ENCODE peak calls at places on chromosomes 6 and 20, in ten cellular contexts. I is T-helper 1 cell, G is NCI-H748 treated with DMSO at 0.1 percent for 48 hours, T is ecto neural progenitor cell, N is NAMALWA, J is NCI-H82, Z is omental fat pad, V is GOT3, Y is astrocyte of the hippocampus, B is posterior cingulate gyrus. S is an unnamed sample.

GRCh38 chr20:58715709-58716475 is 23.3 kb downstream of the NPEPL1 start:
- DNase-seq in J (no peak), N (no peak), Y (no peak), I (no peak), B (no peak), V (no peak), Z (no peak), G (no peak), T (peak), S (peak)

GRCh38 chr20:35601021-35601973 is 14.3 kb upstream of the SPAG4 start:
- DNase-seq in I (peak), N (no peak), G (peak), T (peak), Y (peak), V (no peak), J (peak), B (peak), Z (no peak), S (no peak)

GRCh38 chr20:12237772-12238171 is 320.1 kb downstream of the BTBD3 start:
- DNase-seq in V (no peak), T (no peak), J (no peak), B (peak), N (no peak), Y (peak), I (no peak), G (no peak), Z (no peak), S (no peak)

GRCh38 chr20:41138527-41139226 is 1.3 kb downstream of the PLCG1 start:
- DNase-seq in Z (no peak), I (no peak), V (no peak), T (peak), B (no peak), J (no peak), G (no peak), Y (peak), N (no peak), S (no peak)

GRCh38 chr6:38179300-38179699 is 359.8 kb downstream of the ZFAND3 start:
- DNase-seq in B (no peak), G (no peak), T (no peak), I (no peak), V (no peak), Z (no peak), J (no peak), N (no peak), Y (no peak), S (no peak)

GRCh38 chr6:80165143-80165542 is 58.7 kb downstream of the BCKDHB start:
- DNase-seq in I (no peak), G (no peak), Y (no peak), N (no peak), V (no peak), T (no peak), J (no peak), Z (no peak), B (no peak), S (no peak)

GRCh38 chr6:139926711-139927110 is 552.3 kb upstream of the CITED2 start:
- DNase-seq in T (no peak), I (no peak), Z (no peak), G (no peak), J (no peak), Y (peak), B (no peak), N (no peak), V (no peak), S (no peak)

GRCh38 chr20:58495623-58496428 is 19.4 kb downstream of the APCDD1L start:
- DNase-seq in N (no peak), Y (no peak), G (no peak), J (no peak), V (no peak), I (no peak), Z (no peak), B (no peak), T (no peak), S (no peak)

GRCh38 chr6:48560408-48560807 is 449.4 kb upstream of the PTCHD4 start:
- DNase-seq in Y (peak), T (no peak), I (no peak), N (no peak), B (no peak), V (no peak), G (no peak), J (no peak), Z (no peak), S (no peak)

GRCh38 chr6:131636880-131637792 is at the start of gene ENPP3:
- DNase-seq in T (no peak), J (no peak), I (no peak), Y (no peak), N (no peak), G (no peak), Z (no peak), V (no peak), B (no peak), S (no peak)

GRCh38 chr6:51678905-51679620 is 408.4 kb downstream of the PKHD1 start:
- DNase-seq in B (no peak), I (no peak), J (peak), Y (peak), G (no peak), T (no peak), N (no peak), Z (no peak), V (no peak), S (no peak)

GRCh38 chr6:82298012-82298411 is 50.5 kb upstream of the IBTK start:
- DNase-seq in B (no peak), Z (no peak), N (no peak), T (no peak), I (no peak), J (no peak), Y (no peak), V (no peak), G (no peak), S (no peak)

GRCh38 chr20:54476336-54476928 is 1.0 kb downstream of the DOK5 start:
- DNase-seq in T (no peak), N (no peak), Z (no peak), J (no peak), V (no peak), B (no peak), G (no peak), Y (peak), I (no peak), S (no peak)

GRCh38 chr6:169177516-169178196 is 76.0 kb downstream of the THBS2 start:
- DNase-seq in Z (no peak), G (no peak), N (no peak), Y (no peak), J (no peak), V (no peak), B (no peak), T (no peak), I (no peak), S (no peak)

GRCh38 chr20:24718696-24719095 is 230.4 kb upstream of the CST7 start:
- DNase-seq in Y (no peak), Z (no peak), V (no peak), N (no peak), B (no peak), I (no peak), J (peak), T (no peak), G (no peak), S (no peak)

GRCh38 chr20:20393770-20394169 is 25.9 kb downstream of the INSM1 start:
- DNase-seq in I (no peak), Y (no peak), J (no peak), V (no peak), N (no peak), T (no peak), G (no peak), Z (no peak), B (no peak), S (no peak)

GRCh38 chr20:17500271-17500670 is 30.9 kb downstream of the BFSP1 start:
- DNase-seq in N (no peak), B (no peak), Z (no peak), Y (no peak), G (no peak), I (no peak), T (no peak), V (no peak), J (no peak), S (no peak)

GRCh38 chr6:20335872-20336271 is 65.8 kb upstream of the E2F3 start:
- DNase-seq in V (no peak), Z (no peak), G (no peak), J (no peak), Y (no peak), I (no peak), B (no peak), N (no peak), T (no peak), S (no peak)

GRCh38 chr20:22954661-22955060 is 80.5 kb upstream of the SSTR4 start:
- DNase-seq in G (no peak), T (no peak), Z (no peak), B (no peak), Y (no peak), J (no peak), N (no peak), I (no peak), V (no peak), S (no peak)

GRCh38 chr6:29887819-29888581 is 54.3 kb upstream of the HLA-A start:
- DNase-seq in N (no peak), T (peak), B (no peak), G (peak), Z (no peak), Y (peak), J (no peak), I (peak), V (no peak), S (no peak)

GRCh38 chr6:158642097-158642601 is 2.4 kb downstream of the DYNLT1 start:
- DNase-seq in Z (no peak), N (no peak), G (no peak), T (no peak), B (no peak), J (peak), V (peak), I (no peak), Y (peak), S (no peak)

GRCh38 chr6:111096246-111096645 is 8.9 kb downstream of the SLC16A10 start:
- DNase-seq in T (no peak), N (peak), Z (no peak), G (peak), V (no peak), B (no peak), J (no peak), Y (no peak), I (no peak), S (no peak)

GRCh38 chr20:63082308-63082938 is 75.7 kb upstream of the BHLHE23 start:
- DNase-seq in G (no peak), Z (no peak), N (peak), J (no peak), I (no peak), T (peak), V (no peak), Y (peak), B (no peak), S (no peak)

GRCh38 chr6:77092971-77093370 is 370.3 kb downstream of the HTR1B start:
- DNase-seq in N (no peak), G (no peak), J (no peak), T (no peak), Y (peak), Z (no peak), B (no peak), V (no peak), I (no peak), S (no peak)

GRCh38 chr20:12535316-12535715 is 473.5 kb upstream of the SPTLC3 start:
- DNase-seq in I (no peak), J (peak), Y (no peak), N (no peak), Z (no peak), B (no peak), T (no peak), V (no peak), G (no peak), S (no peak)

GRCh38 chr6:116248577-116248976 is 5.3 kb downstream of the TSPYL4 start:
- DNase-seq in Z (no peak), Y (no peak), J (no peak), V (no peak), T (no peak), G (no peak), B (no peak), I (no peak), N (no peak), S (no peak)

GRCh38 chr6:135423649-135424128 is 73.9 kb downstream of the AHI1 start:
- DNase-seq in I (no peak), T (no peak), N (peak), V (no peak), B (no peak), Z (no peak), J (peak), G (peak), Y (peak), S (no peak)

GRCh38 chr20:18739785-18740184 is 73.8 kb upstream of the SCP2D1 start:
- DNase-seq in Y (peak), G (no peak), V (no peak), B (peak), I (no peak), T (no peak), Z (no peak), J (no peak), N (no peak), S (no peak)

GRCh38 chr6:150202934-150203333 is 60.1 kb downstream of the PPP1R14C start:
- DNase-seq in B (no peak), Y (no peak), N (no peak), V (no peak), T (no peak), I (no peak), J (no peak), G (no peak), Z (no peak), S (no peak)

GRCh38 chr20:46939031-46939430 is 44.4 kb downstream of the EYA2 start:
- DNase-seq in J (peak), T (no peak), N (peak), V (no peak), Z (no peak), G (no peak), I (no peak), Y (no peak), B (no peak), S (no peak)

GRCh38 chr6:18748314-18748713 is 361.2 kb downstream of the RNF144B start:
- DNase-seq in T (peak), V (no peak), G (no peak), I (no peak), Z (no peak), N (no peak), B (no peak), Y (no peak), J (peak), S (no peak)

GRCh38 chr6:12150812-12151432 is 138.8 kb downstream of the HIVEP1 start:
- DNase-seq in B (peak), I (no peak), T (no peak), V (no peak), Y (peak), Z (no peak), J (peak), G (no peak), N (peak), S (no peak)

GRCh38 chr20:57400821-57401564 is 9.8 kb downstream of the RBM38 start:
- DNase-seq in V (no peak), Z (no peak), B (no peak), J (no peak), Y (no peak), G (no peak), T (no peak), I (no peak), N (peak), S (no peak)

GRCh38 chr20:7851031-7851490 is 89.2 kb downstream of the HAO1 start:
- DNase-seq in N (no peak), T (no peak), V (no peak), Y (no peak), Z (no peak), G (no peak), B (no peak), I (no peak), J (no peak), S (no peak)

GRCh38 chr6:159463440-159463839 is 229.6 kb downstream of the SOD2 start:
- DNase-seq in G (no peak), I (no peak), Z (no peak), N (peak), J (peak), T (no peak), V (no peak), B (no peak), Y (peak), S (no peak)

GRCh38 chr6:17829905-17830304 is 123.2 kb upstream of the NUP153 start:
- DNase-seq in B (no peak), T (no peak), G (no peak), Z (no peak), I (no peak), J (no peak), Y (no peak), V (no peak), N (no peak), S (no peak)

GRCh38 chr6:28732052-28732451 is 191.7 kb downstream of the TRIM27 start:
- DNase-seq in G (no peak), I (no peak), B (no peak), N (no peak), Y (no peak), Z (no peak), V (no peak), T (no peak), J (no peak), S (no peak)

GRCh38 chr20:17612287-17612974 is 42.6 kb downstream of the DSTN start:
- DNase-seq in Y (peak), B (no peak), J (no peak), V (no peak), N (no peak), G (no peak), Z (no peak), I (no peak), T (peak), S (peak)

GRCh38 chr6:128046033-128046432 is 145.2 kb upstream of the THEMIS start:
- DNase-seq in B (no peak), I (no peak), G (no peak), Z (no peak), Y (no peak), T (no peak), V (no peak), N (no peak), J (no peak), S (no peak)

GRCh38 chr6:56573624-56574023 is 69.1 kb downstream of the DST start:
- DNase-seq in G (no peak), Y (no peak), T (no peak), Z (no peak), V (no peak), J (peak), I (no peak), N (no peak), B (no peak), S (no peak)